ENCODE peak calls at places on chromosomes 7 and 10, in nine cellular contexts. K, Z, H, Q, F, B, I, E and A are unnamed samples.

GRCh38 chr10:46006219-46006618 is 24.2 kb downstream of the NCOA4 start:
- DNase-seq in K (no peak), Z (no peak), H (peak; percentile 61), Q (no peak), F (no peak), B (no peak), I (no peak), E (peak; percentile 49), A (peak; percentile 77)

GRCh38 chr10:73043319-73043718 is 53.3 kb downstream of the P4HA1 start:
- DNase-seq in K (no peak), Z (no peak), H (no peak), Q (no peak), F (no peak), B (no peak), I (no peak), E (no peak), A (peak; percentile 12)

GRCh38 chr7:24882989-24883631 is 96.9 kb downstream of the OSBPL3 start:
- DNase-seq in K (peak; percentile 69), Z (peak; percentile 75), H (peak; percentile 66), Q (peak; percentile 84), F (peak; percentile 77), B (peak; percentile 46), I (no peak), E (peak; percentile 33), A (peak; percentile 76)

GRCh38 chr10:4130685-4131084 is 345.7 kb upstream of the KLF6 start:
- DNase-seq in K (no peak), Z (no peak), H (no peak), Q (no peak), F (no peak), B (no peak), I (no peak), E (no peak), A (no peak)

GRCh38 chr7:101744588-101744987 is 72.8 kb upstream of the CUX1 start:
- DNase-seq in K (no peak), Z (no peak), H (no peak), Q (no peak), F (no peak), B (no peak), I (no peak), E (no peak), A (no peak)

GRCh38 chr10:77478248-77478963 is 159.2 kb downstream of the KCNMA1 start:
- DNase-seq in K (no peak), Z (no peak), H (peak; percentile 88), Q (no peak), F (no peak), B (peak; percentile 51), I (no peak), E (peak; percentile 86), A (peak; percentile 74)

GRCh38 chr7:108598858-108599257 is 29.2 kb downstream of the DNAJB9 start:
- DNase-seq in K (no peak), Z (no peak), H (no peak), Q (no peak), F (no peak), B (no peak), I (no peak), E (no peak), A (no peak)

GRCh38 chr10:29860159-29860558 is 199.2 kb downstream of the JCAD start:
- DNase-seq in K (no peak), Z (peak; percentile 81), H (no peak), Q (no peak), F (no peak), B (peak; percentile 53), I (no peak), E (no peak), A (peak; percentile 86)

GRCh38 chr7:116552616-116553015 is 27.8 kb downstream of the CAV1 start:
- DNase-seq in K (no peak), Z (no peak), H (peak; percentile 50), Q (no peak), F (no peak), B (no peak), I (no peak), E (no peak), A (no peak)

GRCh38 chr7:98357751-98358161 is 43.1 kb downstream of the BAIAP2L1 start:
- DNase-seq in K (no peak), Z (no peak), H (peak; percentile 63), Q (no peak), F (no peak), B (no peak), I (peak; percentile 40), E (no peak), A (peak; percentile 79)

GRCh38 chr7:155405399-155406318 is 52.3 kb upstream of the EN2 start:
- DNase-seq in K (no peak), Z (no peak), H (peak; percentile 9), Q (peak; percentile 33), F (no peak), B (no peak), I (no peak), E (no peak), A (no peak)

GRCh38 chr10:8738987-8739386 is 684.5 kb downstream of the GATA3 start:
- DNase-seq in K (no peak), Z (no peak), H (no peak), Q (no peak), F (no peak), B (no peak), I (no peak), E (no peak), A (no peak)

GRCh38 chr7:75980126-75980864 is 14.1 kb downstream of the TMEM120A start:
- DNase-seq in K (no peak), Z (no peak), H (no peak), Q (peak; percentile 63), F (no peak), B (no peak), I (peak; percentile 88), E (no peak), A (no peak)

GRCh38 chr7:69817835-69818646 is 219.8 kb downstream of the AUTS2 start:
- DNase-seq in K (no peak), Z (no peak), H (no peak), Q (no peak), F (no peak), B (no peak), I (no peak), E (no peak), A (no peak)

GRCh38 chr10:88038268-88038667 is 174.8 kb downstream of the PTEN start:
- DNase-seq in K (no peak), Z (no peak), H (no peak), Q (no peak), F (no peak), B (peak; percentile 63), I (no peak), E (peak; percentile 84), A (peak; percentile 96)

GRCh38 chr7:2529161-2530075 is 9.8 kb downstream of the LFNG start:
- DNase-seq in K (peak; percentile 73), Z (peak; percentile 88), H (peak; percentile 65), Q (peak; percentile 84), F (no peak), B (no peak), I (peak; percentile 98), E (no peak), A (peak; percentile 60)

GRCh38 chr7:21947056-21947455 is 1.4 kb upstream of the CDCA7L start:
- DNase-seq in K (no peak), Z (no peak), H (peak; percentile 15), Q (no peak), F (no peak), B (no peak), I (no peak), E (no peak), A (no peak)
- H3K4me3 ChIP-seq in K (no peak overlapping the region), Z (no peak overlapping the region), H (no peak overlapping the region), Q (no peak overlapping the region), F (no peak overlapping the region), B (no peak overlapping the region), I (no peak overlapping the region), E (no peak overlapping the region), A (no peak overlapping the region)

GRCh38 chr10:24396396-24396795 is 187.5 kb downstream of the KIAA1217 start:
- DNase-seq in K (no peak), Z (no peak), H (peak; percentile 5), Q (no peak), F (no peak), B (no peak), I (no peak), E (no peak), A (no peak)
- TF ChIP-seq CTCF in K (peak; percentile 21), Z (no peak), H (peak; percentile 32), Q (no peak), F (no peak), B (no peak), I (no peak), E (peak; percentile 33), A (peak; percentile 5)

DNA sequence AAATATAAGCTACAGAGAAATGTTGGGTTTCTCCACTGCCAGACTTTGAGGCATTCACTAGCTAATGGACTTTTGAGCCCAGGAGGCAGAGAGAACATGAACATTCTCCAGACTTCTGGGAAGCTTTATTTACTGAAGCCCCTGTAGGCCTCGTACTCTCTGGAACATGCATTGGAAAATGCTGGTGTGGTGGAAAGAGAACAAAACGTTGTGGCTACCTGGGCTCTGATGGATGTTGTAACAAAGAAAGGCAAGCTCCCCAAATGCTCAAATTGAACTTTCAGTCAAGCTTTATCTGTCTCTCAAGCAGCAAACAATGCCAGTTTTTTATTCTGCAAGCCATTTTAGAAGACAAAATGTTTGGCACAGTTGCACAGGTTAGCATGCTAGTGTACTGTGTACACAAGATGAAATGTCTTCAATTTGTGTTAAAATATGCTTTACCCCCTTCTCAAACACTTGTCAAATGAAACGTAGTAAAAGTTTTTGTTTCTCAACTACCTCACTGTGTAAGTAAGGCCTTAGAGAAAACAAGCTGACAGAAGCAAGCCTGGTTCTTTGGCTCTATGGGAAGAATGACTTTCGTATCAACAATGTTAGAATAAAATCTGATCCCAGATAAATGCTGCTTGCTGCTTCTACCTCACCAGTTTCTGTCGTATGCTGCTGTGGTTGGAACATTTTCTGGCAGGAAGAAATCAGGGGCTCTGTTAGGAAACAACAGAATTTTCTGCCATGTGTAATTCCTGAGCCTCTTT is 71.0 kb upstream of the CC2D2B start:
- DNase-seq in K (no peak), Z (no peak), H (no peak), Q (no peak), F (no peak), B (no peak), I (no peak), E (no peak), A (no peak)
- H3K4me3 ChIP-seq in K (no peak overlapping the region), Z (no peak overlapping the region), H (no peak overlapping the region), Q (no peak overlapping the region), F (no peak overlapping the region), B (no peak overlapping the region), I (no peak overlapping the region), E (no peak overlapping the region), A (no peak overlapping the region)

GRCh38 chr7:42237891-42238531 is 1.0 kb upstream of the GLI3 start:
- DNase-seq in K (peak; percentile 75), Z (peak; percentile 95), H (no peak), Q (peak; percentile 90), F (no peak), B (no peak), I (no peak), E (no peak), A (peak; percentile 71)

GRCh38 chr7:42236266-42237161 is 495 bp downstream of the GLI3 start:
- DNase-seq in K (peak; percentile 49), Z (peak; percentile 84), H (peak; percentile 55), Q (peak; percentile 73), F (no peak), B (no peak), I (no peak), E (no peak), A (peak; percentile 77)

GRCh38 chr7:42238709-42239395 is 1.8 kb upstream of the GLI3 start:
- DNase-seq in K (no peak), Z (peak; percentile 85), H (peak; percentile 41), Q (no peak), F (no peak), B (no peak), I (no peak), E (peak; percentile 34), A (peak; percentile 87)

GRCh38 chr7:42235734-42236133 is 1.3 kb downstream of the GLI3 start:
- DNase-seq in K (no peak), Z (peak; percentile 74), H (no peak), Q (no peak), F (no peak), B (no peak), I (no peak), E (no peak), A (peak; percentile 22)

GRCh38 chr7:42237162-42237821 is at the start of gene GLI3:
- DNase-seq in K (peak; percentile 88), Z (peak; percentile 98), H (peak; percentile 88), Q (peak; percentile 91), F (peak; percentile 77), B (peak; percentile 83), I (peak; percentile 78), E (peak; percentile 77), A (peak; percentile 95)
- TF ChIP-seq CTCF in K (peak; percentile 51), Z (peak; percentile 15), H (no peak), Q (peak; percentile 17), F (no peak), B (no peak), I (no peak), E (peak; percentile 35), A (peak; percentile 27)